ENCODE peak calls at places on chromosomes 5 and 9, in seven cellular contexts. W, S, K, I, C, Z and Y are unnamed samples.

GRCh38 chr5:53406630-53407316 is 73.7 kb upstream of the FST start:
- DNase-seq in W (no peak), S (no peak), K (no peak), I (no peak), C (no peak), Z (no peak), Y (no peak)

GRCh38 chr9:70117835-70118319 is 74.2 kb downstream of the MAMDC2 start:
- DNase-seq in W (no peak), S (no peak), K (no peak), I (no peak), C (no peak), Z (no peak), Y (no peak)

GRCh38 chr9:18437315-18438200 is 36.4 kb upstream of the ADAMTSL1 start:
- DNase-seq in W (no peak), S (no peak), K (peak), I (no peak), C (peak), Z (peak), Y (no peak)

GRCh38 chr5:162282191-162282590 is 214.6 kb downstream of the GABRG2 start:
- DNase-seq in W (no peak), S (no peak), K (no peak), I (no peak), C (no peak), Z (no peak), Y (no peak)

GRCh38 chr9:133475292-133475941 is 3.5 kb downstream of the SLC2A6 start:
- DNase-seq in W (no peak), S (no peak), K (no peak), I (no peak), C (no peak), Z (no peak), Y (no peak)

GRCh38 chr5:80644900-80645299 is 9.6 kb upstream of the MSH3 start:
- DNase-seq in W (no peak), S (no peak), K (no peak), I (no peak), C (no peak), Z (peak), Y (no peak)

GRCh38 chr9:93098236-93098946 is 2.4 kb downstream of the CARD19 start:
- DNase-seq in W (peak), S (peak), K (peak), I (no peak), C (peak), Z (no peak), Y (peak)

GRCh38 chr5:55633574-55634203 is 78.4 kb downstream of the SLC38A9 start:
- DNase-seq in W (no peak), S (no peak), K (peak), I (no peak), C (no peak), Z (no peak), Y (peak)

GRCh38 chr5:89374818-89375521 is 492.0 kb upstream of the MEF2C start:
- DNase-seq in W (no peak), S (no peak), K (no peak), I (no peak), C (no peak), Z (no peak), Y (no peak)

GRCh38 chr9:88965473-88965872 is 25.8 kb upstream of the S1PR3 start:
- DNase-seq in W (no peak), S (no peak), K (peak), I (no peak), C (no peak), Z (peak), Y (no peak)

GRCh38 chr5:75057551-75057950 is 5.2 kb upstream of the GCNT4 start:
- DNase-seq in W (no peak), S (no peak), K (no peak), I (no peak), C (no peak), Z (no peak), Y (no peak)

GRCh38 chr5:659496-660263 is 33.5 kb downstream of the TPPP start:
- DNase-seq in W (no peak), S (no peak), K (peak), I (no peak), C (no peak), Z (no peak), Y (no peak)

GRCh38 chr9:90956026-90956810 is 154.6 kb downstream of the SYK start:
- DNase-seq in W (no peak), S (no peak), K (no peak), I (no peak), C (no peak), Z (no peak), Y (peak)

GRCh38 chr5:81783401-81783800 is 32.5 kb upstream of the SSBP2 start:
- DNase-seq in W (no peak), S (no peak), K (no peak), I (no peak), C (no peak), Z (no peak), Y (no peak)

GRCh38 chr9:132788378-132788777 is 89.7 kb downstream of the AK8 start:
- DNase-seq in W (no peak), S (no peak), K (no peak), I (no peak), C (no peak), Z (no peak), Y (no peak)

GRCh38 chr9:105083246-105083645 is 155.3 kb upstream of the ABCA1 start:
- DNase-seq in W (no peak), S (no peak), K (no peak), I (no peak), C (no peak), Z (no peak), Y (no peak)

GRCh38 chr9:6215562-6215961 is at the start of gene IL33:
- DNase-seq in W (no peak), S (peak), K (no peak), I (no peak), C (no peak), Z (peak), Y (no peak)

GRCh38 chr9:114746591-114746990 is 59.2 kb downstream of the TNFSF15 start:
- DNase-seq in W (no peak), S (no peak), K (no peak), I (no peak), C (no peak), Z (peak), Y (no peak)

GRCh38 chr5:173688708-173689107 is 72.3 kb upstream of the BOD1 start:
- DNase-seq in W (no peak), S (no peak), K (no peak), I (no peak), C (no peak), Z (peak), Y (no peak)

GRCh38 chr5:116632890-116633289 is 58.3 kb upstream of the SEMA6A start:
- DNase-seq in W (no peak), S (no peak), K (no peak), I (no peak), C (no peak), Z (no peak), Y (no peak)

GRCh38 chr9:36078047-36078446 is 41.3 kb downstream of the RECK start:
- DNase-seq in W (no peak), S (no peak), K (no peak), I (no peak), C (no peak), Z (no peak), Y (no peak)

GRCh38 chr9:90441814-90442213 is 200.8 kb downstream of the DIRAS2 start:
- DNase-seq in W (no peak), S (no peak), K (no peak), I (no peak), C (no peak), Z (no peak), Y (no peak)

GRCh38 chr5:134245692-134246091 is 19.8 kb upstream of the PPP2CA start:
- DNase-seq in W (no peak), S (no peak), K (no peak), I (no peak), C (no peak), Z (no peak), Y (no peak)

GRCh38 chr9:95822583-95823431 is 52.7 kb upstream of the ERCC6L2 start:
- DNase-seq in W (no peak), S (no peak), K (no peak), I (no peak), C (no peak), Z (peak), Y (no peak)

GRCh38 chr9:21994526-21994995 is at the start of gene CDKN2B-AS1:
- DNase-seq in W (no peak), S (no peak), K (peak), I (no peak), C (peak), Z (peak), Y (no peak)

GRCh38 chr5:42811591-42812392 is at the start of gene SELENOP:
- DNase-seq in W (no peak), S (peak), K (peak), I (no peak), C (peak), Z (peak), Y (peak)

GRCh38 chr9:31124389-31124788 is 1260.1 kb upstream of the ACO1 start:
- DNase-seq in W (no peak), S (no peak), K (no peak), I (no peak), C (no peak), Z (no peak), Y (no peak)

GRCh38 chr5:59222687-59223511 is 640.0 kb downstream of the RAB3C start:
- DNase-seq in W (no peak), S (no peak), K (no peak), I (no peak), C (no peak), Z (no peak), Y (no peak)